ENCODE peak calls at places on chromosomes 5 and 9, in four cellular contexts. L is transverse colon, A is adrenal gland, N is uterus. Y is an unnamed sample.

GRCh38 chr5:158819095-158819494 is 280.6 kb downstream of the EBF1 start:
- DNase-seq in N (no peak), L (no peak), A (no peak), Y (no peak)

GRCh38 chr5:113170707-113171106 is 194.1 kb downstream of the DCP2 start:
- DNase-seq in A (no peak), L (no peak), N (no peak), Y (no peak)

GRCh38 chr5:64509798-64510197 is 4.0 kb downstream of the RGS7BP start:
- DNase-seq in N (no peak), A (no peak), L (no peak), Y (no peak)

GRCh38 chr9:134992755-134993124 is 75.0 kb upstream of the FCN1 start:
- DNase-seq in A (no peak), N (peak; percentile 30), L (no peak), Y (no peak)

GRCh38 chr5:68454172-68454571 is 238.6 kb downstream of the PIK3R1 start:
- DNase-seq in A (no peak), N (no peak), L (no peak), Y (no peak)

GRCh38 chr5:180074462-180074861 is 2.9 kb upstream of the RNF130 start:
- DNase-seq in A (no peak), L (no peak), N (no peak), Y (no peak)

GRCh38 chr9:109852561-109852960 is 72.6 kb downstream of the PALM2AKAP2 start:
- DNase-seq in L (no peak), A (no peak), N (no peak), Y (no peak)

GRCh38 chr5:41009228-41009627 is 61.9 kb downstream of the MROH2B start:
- DNase-seq in N (no peak), L (no peak), A (peak; percentile 54), Y (no peak)

GRCh38 chr5:138948391-138949222 is 73.5 kb upstream of the LRRTM2 start:
- DNase-seq in L (no peak), N (no peak), A (no peak), Y (no peak)

GRCh38 chr5:138177936-138178515 is 404 bp downstream of the BRD8 start:
- DNase-seq in N (no peak), A (peak; percentile 45), L (peak; percentile 39), Y (no peak)

GRCh38 chr5:72210913-72211670 is 103.8 kb downstream of the MAP1B start:
- DNase-seq in L (peak; percentile 23), N (peak; percentile 43), A (peak; percentile 76), Y (no peak)

GRCh38 chr5:54632131-54632551 is 114.6 kb downstream of the SNX18 start:
- DNase-seq in A (no peak), N (no peak), L (no peak), Y (no peak)

GRCh38 chr9:34127035-34127948 is 794 bp upstream of the DCAF12 start:
- DNase-seq in L (no peak), A (no peak), N (no peak), Y (no peak)

GRCh38 chr9:33025572-33026347 is 687 bp downstream of the DNAJA1 start:
- DNase-seq in A (peak; percentile 61), L (peak; percentile 73), N (peak; percentile 57), Y (peak; percentile 45)

GRCh38 chr9:89422151-89422918 is 75.6 kb downstream of the SEMA4D start:
- DNase-seq in A (no peak), N (no peak), L (no peak), Y (no peak)

GRCh38 chr9:116361558-116361957 is 208.0 kb downstream of the PAPPA start:
- DNase-seq in A (no peak), N (no peak), L (no peak), Y (no peak)

GRCh38 chr9:21317956-21318923 is 13.1 kb upstream of the IFNA5 start:
- DNase-seq in N (peak; percentile 29), L (peak; percentile 18), A (peak; percentile 56), Y (no peak)

GRCh38 chr9:93577940-93578682 is 1.7 kb downstream of the PHF2 start:
- DNase-seq in N (no peak), L (no peak), A (peak; percentile 52), Y (no peak)

GRCh38 chr9:93574900-93575705 is 1.3 kb upstream of the PHF2 start:
- DNase-seq in N (no peak), L (no peak), A (no peak), Y (no peak)

GRCh38 chr9:93577045-93577939 is 908 bp downstream of the PHF2 start:
- DNase-seq in N (no peak), A (peak; percentile 55), L (peak; percentile 37), Y (no peak)

GRCh38 chr9:93575706-93576295 is 583 bp upstream of the PHF2 start:
- DNase-seq in N (peak; percentile 63), A (peak; percentile 49), L (peak; percentile 55), Y (no peak)

GRCh38 chr9:93576296-93577044 is at the start of gene PHF2:
- DNase-seq in N (no peak), L (no peak), A (peak; percentile 21), Y (no peak)
- TF ChIP-seq POLR2A in N (peak; percentile 8), L (no peak), A (peak; percentile 64), Y (no peak)

GRCh38 chr5:143582176-143582575 is 178.7 kb upstream of the NR3C1 start:
- DNase-seq in A (no peak), L (no peak), N (no peak), Y (no peak)
- H3K27ac ChIP-seq in A (no peak overlapping the region), L (no peak overlapping the region), N (no peak overlapping the region), Y (no peak overlapping the region)

GRCh38 chr5:120380644-120381043 is 83.5 kb upstream of the PRR16 start:
- DNase-seq in N (no peak), L (no peak), A (no peak), Y (no peak)
- H3K4me1 ChIP-seq in N (peaks cover 3% of the 10 kb centered on the region), L (no peaks in the 10 kb centered on the region), A (no peaks in the 10 kb centered on the region), Y (no peaks in the 10 kb centered on the region)

DNA sequence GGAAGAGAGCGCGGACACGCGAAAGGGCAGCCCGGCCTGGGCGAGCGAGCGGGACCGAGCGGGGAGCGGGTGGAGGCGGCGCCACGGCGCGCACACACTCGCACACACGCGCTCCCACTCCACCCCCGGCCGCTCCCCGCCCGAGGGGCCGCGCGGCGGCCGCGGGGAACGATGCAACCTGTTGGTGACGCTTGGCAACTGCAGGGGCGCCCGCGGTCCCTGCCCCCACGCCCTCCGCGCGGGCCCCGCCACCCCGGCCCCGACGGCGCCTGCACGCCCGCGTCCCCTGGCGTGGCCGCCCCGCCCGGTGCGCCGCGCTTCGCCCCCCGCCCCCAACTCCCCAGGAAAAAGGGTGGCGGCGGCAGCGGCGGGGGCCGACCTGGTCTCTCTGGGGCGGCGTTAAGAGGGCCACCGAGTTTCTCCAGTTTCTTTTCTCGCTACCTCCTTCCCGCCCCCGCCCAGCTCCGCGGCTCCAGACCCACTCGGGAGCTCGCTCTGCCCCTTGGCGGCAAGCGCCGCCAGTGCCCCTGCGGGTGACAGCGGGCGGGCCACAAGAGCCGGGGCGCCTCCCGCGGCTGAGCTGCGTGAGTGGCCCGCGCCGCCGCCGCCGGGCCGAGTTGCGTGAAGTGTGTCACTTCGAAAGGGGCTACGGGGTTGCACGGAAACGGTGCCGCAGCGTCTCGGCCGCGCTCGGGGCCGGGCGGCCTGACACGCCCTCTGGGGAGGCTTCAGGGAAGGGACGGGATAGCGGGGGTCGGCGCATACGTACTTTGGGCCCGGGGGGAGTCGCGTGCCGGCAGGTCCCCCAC is at the start of gene NR3C1:
- DNase-seq in N (peak; percentile 76), A (peak; percentile 84), L (peak; percentile 88), Y (peak; percentile 82)
- TF ChIP-seq POLR2A in N (no peak), A (no peak), L (peak; percentile 56), Y (peak; percentile 85)

GRCh38 chr9:127208416-127208815 is 56.2 kb upstream of the GARNL3 start:
- DNase-seq in N (no peak), A (no peak), L (no peak), Y (no peak)
- H3K27ac ChIP-seq in N (no peak overlapping the region), A (no peak overlapping the region), L (no peak overlapping the region), Y (no peak overlapping the region)

GRCh38 chr9:129557192-129558036 is 63.5 kb downstream of the C9orf50 start:
- DNase-seq in N (no peak), L (no peak), A (no peak), Y (no peak)

GRCh38 chr9:129558551-129559505 is 62.1 kb downstream of the C9orf50 start:
- DNase-seq in N (no peak), L (no peak), A (no peak), Y (no peak)

GRCh38 chr9:129556576-129557191 is 64.2 kb downstream of the C9orf50 start:
- DNase-seq in N (no peak), A (no peak), L (no peak), Y (no peak)

GRCh38 chr9:129559506-129559881 is 61.4 kb downstream of the C9orf50 start:
- DNase-seq in L (no peak), N (no peak), A (no peak), Y (no peak)

DNA sequence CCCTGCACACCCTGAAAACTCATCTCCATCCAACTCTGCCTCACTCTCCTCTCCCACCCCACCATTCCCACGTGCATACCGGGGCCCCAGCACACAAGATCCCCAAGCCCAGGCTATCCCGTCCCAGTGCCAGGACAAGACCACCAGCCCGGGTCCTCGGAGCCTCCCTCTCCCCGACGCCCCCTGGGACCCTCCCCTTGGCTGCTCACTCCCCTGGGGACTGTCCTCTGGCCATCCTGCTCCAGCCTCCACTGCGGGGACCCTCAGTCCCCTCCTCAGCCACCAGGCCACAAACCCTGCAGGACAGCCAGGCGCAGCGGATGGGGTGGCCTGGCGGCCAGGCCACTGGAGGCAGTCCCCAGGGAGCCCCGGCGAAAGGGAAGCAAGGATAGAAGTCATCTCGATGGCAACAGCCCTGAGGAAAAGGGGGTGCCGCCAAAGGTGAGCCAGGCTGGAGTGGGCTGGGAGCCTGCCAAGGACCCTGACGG is 62.8 kb downstream of the C9orf50 start:
- DNase-seq in A (no peak), L (no peak), N (no peak), Y (no peak)
- H3K4me1 ChIP-seq in A (no peaks in the 10 kb centered on the region), L (no peaks in the 10 kb centered on the region), N (no peaks in the 10 kb centered on the region), Y (no peaks in the 10 kb centered on the region)

GRCh38 chr5:119070578-119070827 is 384 bp upstream of the DMXL1 start:
- DNase-seq in A (peak; percentile 94), N (no peak), L (peak; percentile 90), Y (no peak)
- TF ChIP-seq POLR2A in A (no peak), N (no peak), L (no peak), Y (no peak)

DNA sequence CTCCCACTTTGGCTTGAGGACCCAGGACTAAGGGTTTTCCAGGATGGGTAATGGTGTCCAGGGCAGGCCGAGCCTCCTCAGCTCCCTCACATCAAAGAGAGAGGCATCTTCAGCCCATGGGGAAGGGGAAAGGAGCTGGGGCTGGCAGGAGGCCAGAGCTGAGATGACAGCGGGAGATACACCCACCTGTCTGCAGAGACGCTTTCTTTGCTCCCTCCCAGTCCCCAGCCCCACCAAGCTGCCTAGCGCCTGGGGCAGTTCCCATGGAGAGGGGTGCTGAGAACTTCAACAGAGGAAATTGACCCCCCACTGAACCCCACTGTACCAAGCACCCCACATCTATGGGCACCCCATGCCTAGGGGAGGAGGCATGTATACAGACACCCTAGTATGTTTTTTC is 10.6 kb downstream of the PCDH1 start:
- DNase-seq in L (no peak), N (no peak), A (no peak), Y (no peak)
- H3K27ac ChIP-seq in L (peak overlapping the region; percentile 95), N (no peak overlapping the region), A (no peak overlapping the region), Y (no peak overlapping the region)

GRCh38 chr5:81517462-81517861 is 123.5 kb upstream of the ACOT12 start:
- DNase-seq in N (no peak), L (no peak), A (no peak), Y (no peak)
- H3K4me1 ChIP-seq in N (no peaks in the 10 kb centered on the region), L (no peaks in the 10 kb centered on the region), A (peaks cover 9% of the 10 kb centered on the region), Y (peaks cover 2% of the 10 kb centered on the region)

Y was measured in gastrocnemius medialis.